ENCODE peak calls at places on chromosomes 6 and 20, in six cellular contexts. One of them, this sample, is unnamed.

GRCh38 chr6:32607988-32608298 is 18.3 kb upstream of the HLA-DRB1 start:
- DNase-seq in omental fat pad: no peak
- DNase-seq in natural killer cell: no peak
- DNase-seq in fibroblast of mammary gland: no peak
- DNase-seq in MCF 10A: no peak
- DNase-seq in tibial nerve: no peak
- DNase-seq in this sample: no peak

GRCh38 chr6:127119361-127120108 is 1.1 kb downstream of the RSPO3 start:
- DNase-seq in MCF 10A: no peak
- DNase-seq in natural killer cell: no peak
- DNase-seq in fibroblast of mammary gland: no peak
- DNase-seq in omental fat pad: no peak
- DNase-seq in tibial nerve: no peak
- DNase-seq in this sample: no peak

GRCh38 chr6:38420207-38420606 is 219.5 kb downstream of the BTBD9 start:
- DNase-seq in natural killer cell: no peak
- DNase-seq in tibial nerve: no peak
- DNase-seq in MCF 10A: peak
- DNase-seq in omental fat pad: no peak
- DNase-seq in fibroblast of mammary gland: peak
- DNase-seq in this sample: no peak

GRCh38 chr20:10436053-10436699 is 1.1 kb downstream of the SLX4IP start:
- DNase-seq in natural killer cell: no peak
- DNase-seq in tibial nerve: no peak
- DNase-seq in omental fat pad: no peak
- DNase-seq in MCF 10A: no peak
- DNase-seq in fibroblast of mammary gland: no peak
- DNase-seq in this sample: no peak

GRCh38 chr6:106913676-106914280 is 60.8 kb downstream of the CD24 start:
- DNase-seq in MCF 10A: no peak
- DNase-seq in tibial nerve: no peak
- DNase-seq in omental fat pad: no peak
- DNase-seq in fibroblast of mammary gland: no peak
- DNase-seq in natural killer cell: no peak
- DNase-seq in this sample: no peak

GRCh38 chr6:111880181-111880944 is 7.1 kb upstream of the FYN start:
- DNase-seq in tibial nerve: no peak
- DNase-seq in fibroblast of mammary gland: peak
- DNase-seq in natural killer cell: no peak
- DNase-seq in MCF 10A: peak
- DNase-seq in omental fat pad: no peak
- DNase-seq in this sample: no peak

GRCh38 chr20:7596541-7596940 is 343.7 kb downstream of the HAO1 start:
- DNase-seq in fibroblast of mammary gland: no peak
- DNase-seq in tibial nerve: no peak
- DNase-seq in omental fat pad: no peak
- DNase-seq in natural killer cell: no peak
- DNase-seq in MCF 10A: no peak
- DNase-seq in this sample: no peak

GRCh38 chr20:25269057-25269832 is 21.4 kb downstream of the PYGB start:
- DNase-seq in fibroblast of mammary gland: no peak
- DNase-seq in tibial nerve: no peak
- DNase-seq in MCF 10A: no peak
- DNase-seq in natural killer cell: peak
- DNase-seq in omental fat pad: no peak
- DNase-seq in this sample: peak

DNA sequence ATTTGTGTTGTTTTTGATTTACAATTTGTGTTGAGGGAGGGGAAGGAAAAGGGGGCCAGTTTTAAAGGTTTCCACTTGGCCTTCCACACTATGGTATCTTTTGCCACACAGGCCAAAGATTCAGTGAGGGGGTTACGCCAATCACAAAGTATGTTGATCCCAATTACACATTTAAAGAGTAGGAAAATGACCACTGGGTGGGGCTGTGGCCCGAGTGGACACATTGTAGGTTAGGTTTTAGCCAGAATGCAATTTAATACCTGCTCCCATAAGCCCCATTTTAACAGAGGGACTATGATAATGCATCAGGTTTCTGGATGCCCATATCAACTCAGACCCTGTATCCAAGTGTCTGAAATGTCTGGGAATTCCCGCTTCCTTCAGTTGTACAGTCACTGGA is 15.6 kb downstream of the VGLL2 start:
- DNase-seq in natural killer cell: no peak
- DNase-seq in omental fat pad: no peak
- DNase-seq in MCF 10A: peak
- DNase-seq in fibroblast of mammary gland: peak
- DNase-seq in tibial nerve: no peak
- DNase-seq in this sample: no peak
- TF ChIP-seq CTCF in natural killer cell: no peak
- TF ChIP-seq CTCF in omental fat pad: no peak
- TF ChIP-seq CTCF in MCF 10A: peak
- TF ChIP-seq CTCF in fibroblast of mammary gland: peak
- TF ChIP-seq CTCF in tibial nerve: no peak
- TF ChIP-seq CTCF in this sample: no peak

GRCh38 chr20:57203204-57203603 is 63.2 kb downstream of the BMP7 start:
- DNase-seq in MCF 10A: no peak
- DNase-seq in tibial nerve: no peak
- DNase-seq in fibroblast of mammary gland: no peak
- DNase-seq in natural killer cell: no peak
- DNase-seq in omental fat pad: no peak
- DNase-seq in this sample: no peak
- TF ChIP-seq CTCF in MCF 10A: no peak
- TF ChIP-seq CTCF in tibial nerve: no peak
- TF ChIP-seq CTCF in fibroblast of mammary gland: no peak
- TF ChIP-seq CTCF in natural killer cell: no peak
- TF ChIP-seq CTCF in omental fat pad: no peak
- TF ChIP-seq CTCF in this sample: no peak

DNA sequence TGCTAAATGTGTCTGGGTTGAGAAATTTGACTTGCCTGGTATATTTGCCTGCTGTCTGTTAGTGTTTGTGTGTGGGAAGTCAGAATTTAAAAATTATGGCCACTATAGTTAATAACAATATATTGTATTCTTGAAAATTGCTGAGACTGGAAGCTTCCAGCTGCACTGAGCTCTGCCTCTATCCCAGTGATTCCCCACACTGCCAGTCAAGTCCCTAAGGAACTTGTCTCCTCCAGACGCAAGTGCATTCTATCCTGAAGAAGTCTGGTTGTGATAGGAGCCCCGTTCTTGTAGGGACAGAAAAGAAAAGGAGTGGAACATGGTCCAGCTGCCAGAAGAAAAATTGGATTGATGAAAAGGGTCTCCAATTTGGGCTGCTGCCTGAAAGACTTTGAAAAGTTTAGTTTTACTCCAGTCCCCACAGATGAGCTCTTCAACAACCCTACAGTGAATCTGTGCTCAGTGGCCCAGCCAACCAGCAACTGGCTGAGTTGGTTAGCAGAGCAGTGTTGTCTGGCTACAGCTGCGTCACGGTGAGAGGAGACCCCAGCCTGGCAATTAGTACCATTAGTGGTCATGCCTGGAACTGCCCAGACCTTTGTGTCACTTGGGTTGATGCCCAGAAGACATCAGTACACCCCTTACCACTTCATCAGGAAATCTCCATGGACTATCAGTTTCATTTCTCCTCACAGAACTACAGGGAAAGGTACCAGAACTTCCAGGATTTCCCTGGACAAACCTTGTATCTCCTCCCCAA is 183.1 kb upstream of the MCHR2 start:
- DNase-seq in MCF 10A: no peak
- DNase-seq in fibroblast of mammary gland: peak
- DNase-seq in natural killer cell: no peak
- DNase-seq in tibial nerve: no peak
- DNase-seq in omental fat pad: no peak
- DNase-seq in this sample: no peak
- TF ChIP-seq CTCF in MCF 10A: no peak
- TF ChIP-seq CTCF in fibroblast of mammary gland: no peak
- TF ChIP-seq CTCF in natural killer cell: no peak
- TF ChIP-seq CTCF in tibial nerve: no peak
- TF ChIP-seq CTCF in omental fat pad: no peak
- TF ChIP-seq CTCF in this sample: no peak

DNA sequence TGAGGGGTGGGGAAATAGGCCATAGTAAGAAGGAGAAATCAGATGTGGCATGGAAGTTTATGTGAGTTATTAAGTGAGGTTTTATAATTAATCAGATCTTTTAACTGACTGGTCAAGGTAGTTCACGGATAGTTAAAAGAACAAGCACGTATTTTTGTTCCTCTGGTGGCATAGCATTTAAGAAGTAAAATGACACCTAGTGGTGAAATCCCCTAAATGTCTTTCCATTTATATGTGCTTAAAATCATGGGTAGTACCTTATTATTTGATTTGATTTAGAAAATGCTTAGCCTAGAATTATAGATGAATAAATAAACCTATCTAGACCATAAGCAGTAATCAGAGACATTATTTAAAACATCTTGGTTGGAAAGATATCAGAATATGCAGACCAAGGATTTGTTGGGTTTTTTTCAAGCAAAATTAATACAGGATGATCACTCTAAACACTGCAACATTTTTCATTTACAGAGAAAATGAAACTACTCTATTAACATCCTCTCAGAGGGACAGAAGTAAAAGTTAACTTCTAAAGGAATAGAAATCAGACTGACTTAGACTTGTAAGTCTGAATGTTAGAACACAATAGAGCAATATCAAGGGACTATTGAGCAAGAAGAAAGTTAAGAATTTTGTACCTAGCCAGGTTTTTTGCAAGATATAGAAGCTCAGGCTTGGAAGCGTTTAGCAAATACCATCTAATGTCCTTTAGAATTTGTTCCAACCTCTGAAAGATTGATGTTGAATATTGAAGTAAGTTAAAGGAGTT is 81.1 kb downstream of the STXBP5 start:
- DNase-seq in omental fat pad: no peak
- DNase-seq in natural killer cell: no peak
- DNase-seq in fibroblast of mammary gland: peak
- DNase-seq in MCF 10A: peak
- DNase-seq in tibial nerve: no peak
- DNase-seq in this sample: no peak
- TF ChIP-seq CTCF in omental fat pad: no peak
- TF ChIP-seq CTCF in natural killer cell: peak
- TF ChIP-seq CTCF in fibroblast of mammary gland: peak
- TF ChIP-seq CTCF in MCF 10A: peak
- TF ChIP-seq CTCF in tibial nerve: peak
- TF ChIP-seq CTCF in this sample: no peak

DNA sequence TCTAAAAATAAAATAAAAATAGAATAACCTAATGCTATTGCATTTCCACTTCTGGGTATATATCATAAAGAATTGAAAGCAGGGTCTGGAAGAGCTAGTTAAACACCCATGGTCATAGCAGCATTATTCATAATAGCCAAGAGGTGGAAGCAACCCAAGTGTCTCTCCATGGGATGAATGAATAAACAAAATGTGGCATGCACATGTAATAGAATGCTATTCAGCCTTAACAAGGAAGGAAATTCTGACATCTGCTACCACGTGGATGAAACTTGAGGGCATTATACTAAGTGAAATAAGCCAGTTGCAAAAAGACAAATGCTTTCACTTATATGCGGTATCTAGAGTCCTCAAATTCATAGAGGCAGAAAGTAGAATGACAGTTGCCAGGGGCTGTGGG is 130.8 kb downstream of the TIAM2 start:
- DNase-seq in fibroblast of mammary gland: peak
- DNase-seq in omental fat pad: no peak
- DNase-seq in natural killer cell: no peak
- DNase-seq in tibial nerve: no peak
- DNase-seq in MCF 10A: no peak
- DNase-seq in this sample: no peak
- TF ChIP-seq CTCF in fibroblast of mammary gland: no peak
- TF ChIP-seq CTCF in omental fat pad: no peak
- TF ChIP-seq CTCF in natural killer cell: no peak
- TF ChIP-seq CTCF in tibial nerve: no peak
- TF ChIP-seq CTCF in MCF 10A: no peak
- TF ChIP-seq CTCF in this sample: no peak

GRCh38 chr6:158485411-158485810 is 74.5 kb upstream of the TMEM181 start:
- DNase-seq in MCF 10A: no peak
- DNase-seq in fibroblast of mammary gland: peak
- DNase-seq in omental fat pad: no peak
- DNase-seq in tibial nerve: no peak
- DNase-seq in natural killer cell: no peak
- DNase-seq in this sample: no peak

GRCh38 chr6:158492881-158493280 is 67.0 kb upstream of the TMEM181 start:
- DNase-seq in fibroblast of mammary gland: no peak
- DNase-seq in natural killer cell: no peak
- DNase-seq in MCF 10A: no peak
- DNase-seq in omental fat pad: no peak
- DNase-seq in tibial nerve: no peak
- DNase-seq in this sample: no peak

GRCh38 chr6:158488065-158488464 is 71.8 kb upstream of the TMEM181 start:
- DNase-seq in fibroblast of mammary gland: peak
- DNase-seq in natural killer cell: no peak
- DNase-seq in omental fat pad: no peak
- DNase-seq in tibial nerve: no peak
- DNase-seq in MCF 10A: peak
- DNase-seq in this sample: no peak

GRCh38 chr6:158489441-158489840 is 70.5 kb upstream of the TMEM181 start:
- DNase-seq in natural killer cell: no peak
- DNase-seq in omental fat pad: no peak
- DNase-seq in fibroblast of mammary gland: no peak
- DNase-seq in tibial nerve: no peak
- DNase-seq in MCF 10A: no peak
- DNase-seq in this sample: no peak

DNA sequence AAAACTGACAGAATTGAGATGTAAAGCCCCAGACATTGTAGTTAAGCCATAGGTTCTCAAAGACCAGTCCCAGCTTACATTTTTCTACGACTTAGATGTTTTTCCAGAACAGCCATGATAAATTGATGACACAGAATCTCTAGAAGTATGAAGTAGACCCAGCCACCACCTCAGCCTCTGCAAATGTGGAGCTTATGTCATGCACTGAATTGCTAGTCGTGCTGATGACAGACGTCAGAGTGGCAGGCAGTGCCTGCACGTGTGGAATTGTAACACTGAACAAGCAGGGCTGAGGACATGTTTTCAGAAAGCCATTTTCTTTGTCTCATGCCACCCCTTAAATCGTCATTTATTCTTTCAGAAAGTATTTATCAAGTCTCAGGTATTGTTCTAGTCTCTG is 72.4 kb upstream of the TMEM181 start:
- DNase-seq in omental fat pad: no peak
- DNase-seq in MCF 10A: no peak
- DNase-seq in natural killer cell: no peak
- DNase-seq in fibroblast of mammary gland: peak
- DNase-seq in tibial nerve: no peak
- DNase-seq in this sample: no peak
- TF ChIP-seq CTCF in omental fat pad: no peak
- TF ChIP-seq CTCF in MCF 10A: no peak
- TF ChIP-seq CTCF in natural killer cell: no peak
- TF ChIP-seq CTCF in fibroblast of mammary gland: no peak
- TF ChIP-seq CTCF in tibial nerve: no peak
- TF ChIP-seq CTCF in this sample: no peak

DNA sequence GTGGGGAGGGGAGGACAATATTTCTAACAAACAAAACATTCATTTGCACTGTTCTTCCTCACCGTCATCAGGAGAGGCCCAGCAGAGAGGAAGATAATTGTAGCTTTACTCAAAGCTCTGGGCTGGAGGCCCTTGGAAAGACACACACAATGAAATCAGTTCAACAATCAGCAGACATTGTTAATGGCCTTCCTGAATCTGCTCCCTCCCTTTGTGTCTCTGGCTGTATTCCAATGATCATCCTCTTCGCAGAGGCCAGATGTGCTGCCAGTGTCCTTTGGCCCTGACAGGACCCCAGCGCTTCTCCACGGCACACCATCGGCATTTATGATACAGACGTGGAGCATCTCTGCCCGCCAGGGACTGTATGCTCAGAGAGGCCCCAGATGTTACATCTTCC is 44.6 kb upstream of the LRFN2 start:
- DNase-seq in natural killer cell: no peak
- DNase-seq in tibial nerve: no peak
- DNase-seq in MCF 10A: no peak
- DNase-seq in omental fat pad: no peak
- DNase-seq in fibroblast of mammary gland: no peak
- DNase-seq in this sample: no peak
- TF ChIP-seq CTCF in natural killer cell: no peak
- TF ChIP-seq CTCF in tibial nerve: no peak
- TF ChIP-seq CTCF in MCF 10A: no peak
- TF ChIP-seq CTCF in omental fat pad: no peak
- TF ChIP-seq CTCF in fibroblast of mammary gland: no peak
- TF ChIP-seq CTCF in this sample: no peak